ENCODE peak calls at places on chromosome 15, in eight cellular contexts. One of them, this sample, is unnamed.

GRCh38 chr15:45714501-45715488 is 80.0 kb downstream of the SQOR start:
- DNase-seq in neuronal stem cell: peak
- DNase-seq in fibroblast of lung: peak
- DNase-seq in EL: peak
- DNase-seq in pons: peak
- DNase-seq in NAMALWA: peak
- DNase-seq in NCI-H146: peak
- DNase-seq in mucosa of gallbladder: peak
- DNase-seq in this sample: peak

GRCh38 chr15:84685304-84685703 is 27.3 kb upstream of the NMB start:
- DNase-seq in neuronal stem cell: no peak
- DNase-seq in fibroblast of lung: peak
- DNase-seq in EL: peak
- DNase-seq in pons: no peak
- DNase-seq in NAMALWA: no peak
- DNase-seq in NCI-H146: no peak
- DNase-seq in mucosa of gallbladder: no peak
- DNase-seq in this sample: peak

GRCh38 chr15:40338921-40339620 is 1.7 kb downstream of the CCDC9B start:
- DNase-seq in neuronal stem cell: no peak
- DNase-seq in fibroblast of lung: peak
- DNase-seq in EL: peak
- DNase-seq in pons: peak
- DNase-seq in NAMALWA: no peak
- DNase-seq in NCI-H146: no peak
- DNase-seq in mucosa of gallbladder: peak
- DNase-seq in this sample: peak

GRCh38 chr15:92902723-92903587 is 2.8 kb downstream of the CHD2 start:
- DNase-seq in neuronal stem cell: no peak
- DNase-seq in fibroblast of lung: peak
- DNase-seq in EL: no peak
- DNase-seq in pons: no peak
- DNase-seq in NAMALWA: peak
- DNase-seq in NCI-H146: no peak
- DNase-seq in mucosa of gallbladder: no peak
- DNase-seq in this sample: no peak

GRCh38 chr15:57384024-57384423 is 7.7 kb downstream of the CGNL1 start:
- DNase-seq in neuronal stem cell: no peak
- DNase-seq in fibroblast of lung: no peak
- DNase-seq in EL: no peak
- DNase-seq in pons: no peak
- DNase-seq in NAMALWA: no peak
- DNase-seq in NCI-H146: no peak
- DNase-seq in mucosa of gallbladder: no peak
- DNase-seq in this sample: no peak

GRCh38 chr15:63891763-63892123 is 58.0 kb upstream of the HERC1 start:
- DNase-seq in neuronal stem cell: no peak
- DNase-seq in fibroblast of lung: no peak
- DNase-seq in EL: no peak
- DNase-seq in pons: no peak
- DNase-seq in NAMALWA: no peak
- DNase-seq in NCI-H146: no peak
- DNase-seq in mucosa of gallbladder: no peak
- DNase-seq in this sample: no peak

GRCh38 chr15:25774871-25775270 is 88.3 kb downstream of the ATP10A start:
- DNase-seq in neuronal stem cell: no peak
- DNase-seq in fibroblast of lung: no peak
- DNase-seq in EL: no peak
- DNase-seq in pons: no peak
- DNase-seq in NAMALWA: no peak
- DNase-seq in NCI-H146: no peak
- DNase-seq in mucosa of gallbladder: no peak
- DNase-seq in this sample: no peak

GRCh38 chr15:92797168-92798052 is 102.7 kb upstream of the CHD2 start:
- DNase-seq in neuronal stem cell: peak
- DNase-seq in fibroblast of lung: peak
- DNase-seq in EL: peak
- DNase-seq in pons: peak
- DNase-seq in NAMALWA: peak
- DNase-seq in NCI-H146: peak
- DNase-seq in mucosa of gallbladder: peak
- DNase-seq in this sample: peak

GRCh38 chr15:65342493-65342892 is 35.3 kb downstream of the IGDCC3 start:
- DNase-seq in neuronal stem cell: no peak
- DNase-seq in fibroblast of lung: no peak
- DNase-seq in EL: no peak
- DNase-seq in pons: no peak
- DNase-seq in NAMALWA: no peak
- DNase-seq in NCI-H146: no peak
- DNase-seq in mucosa of gallbladder: no peak
- DNase-seq in this sample: no peak